ENCODE peak calls at places on chromosomes 4 and X, in eight cellular contexts. C is activated T-helper 1 cell treated with Interleukin-2 at 50 U/mL for 16 hours, I is foreskin fibroblast, O is ACHN, Z is BJ, N is mesendoderm, Q is NCI-H2081 treated with DMSO at 0.1 percent for 48 hours, Y is lower leg skin. D is an unnamed sample.

GRCh38 chr4:6929735-6930464 is 20.3 kb downstream of the TBC1D14 start:
- DNase-seq in N (no peak), C (no peak), I (no peak), Z (no peak), Y (no peak), O (no peak), Q (no peak), D (no peak)

GRCh38 chrX:150365953-150366911 is 3.1 kb downstream of the MAMLD1 start:
- DNase-seq in Y (peak), I (peak), N (peak), Z (no peak), C (no peak), O (peak), Q (no peak), D (no peak)

GRCh38 chr4:1532549-1533395 is 126.5 kb upstream of the NKX1-1 start:
- DNase-seq in C (no peak), I (no peak), Q (no peak), O (no peak), N (no peak), Y (no peak), Z (no peak), D (no peak)

GRCh38 chr4:114040319-114041116 is 61.1 kb upstream of the ARSJ start:
- DNase-seq in Y (no peak), I (peak), Z (no peak), O (no peak), C (no peak), Q (no peak), N (peak), D (no peak)

GRCh38 chr4:10344824-10345223 is 112.4 kb downstream of the ZNF518B start:
- DNase-seq in C (no peak), N (no peak), Q (no peak), Y (no peak), Z (no peak), I (no peak), O (no peak), D (no peak)

GRCh38 chrX:55742649-55743048 is 25.1 kb downstream of the RRAGB start:
- DNase-seq in I (no peak), O (no peak), Y (no peak), Q (no peak), N (no peak), C (no peak), Z (no peak), D (no peak)

GRCh38 chr4:1207157-1207470 is 34.7 kb upstream of the SPON2 start:
- DNase-seq in Y (peak), Z (no peak), N (no peak), C (no peak), Q (no peak), O (no peak), I (no peak), D (no peak)

GRCh38 chr4:106315476-106315967 is 487 bp downstream of the TBCK start:
- DNase-seq in Y (no peak), N (no peak), Q (no peak), I (peak), O (peak), Z (no peak), C (no peak), D (no peak)

GRCh38 chrX:153883163-153883843 is 2.7 kb downstream of the L1CAM start:
- DNase-seq in N (no peak), Y (no peak), Z (no peak), Q (no peak), I (no peak), C (no peak), O (no peak), D (no peak)

GRCh38 chrX:38166478-38167083 is 54.1 kb downstream of the SRPX start:
- DNase-seq in O (peak), C (no peak), N (peak), Y (no peak), I (peak), Z (no peak), Q (no peak), D (peak)

D was measured in glomerular endothelial cell.